ENCODE peak calls at places on chromosomes 5 and 9, in seven cellular contexts. S is prostate gland, F is K562, V is HCT116, B is H1, T is breast epithelium, U is GM12891. Z is an unnamed sample.

GRCh38 chr9:29241320-29241719 is 1668.0 kb upstream of the C9orf72 start:
- DNase-seq in T (no peak), V (no peak), S (no peak), U (no peak), B (no peak), F (no peak), Z (no peak)

GRCh38 chr9:92171822-92172221 is 56.6 kb upstream of the SPTLC1 start:
- DNase-seq in V (no peak), B (no peak), T (no peak), U (no peak), F (no peak), S (no peak), Z (no peak)

GRCh38 chr5:90379652-90380051 is 29.9 kb downstream of the CETN3 start:
- DNase-seq in F (no peak), B (no peak), S (no peak), V (no peak), T (no peak), U (no peak), Z (no peak)

GRCh38 chr5:30414078-30414477 is 779.4 kb upstream of the CDH6 start:
- DNase-seq in S (no peak), B (no peak), T (no peak), V (no peak), F (no peak), U (no peak), Z (no peak)

GRCh38 chr9:125989524-125990180 is 242.5 kb downstream of the PBX3 start:
- DNase-seq in V (no peak), B (no peak), U (no peak), S (no peak), F (no peak), T (no peak), Z (no peak)

GRCh38 chr9:128947423-128948310 is at the start of the genes DOLK and NUP188:
- DNase-seq in T (peak; percentile 93), B (peak; percentile 67), V (peak; percentile 66), F (peak; percentile 99), U (peak; percentile 99), S (peak; percentile 95), Z (peak; percentile 99)

GRCh38 chr5:80192507-80193241 is 63.2 kb downstream of the SERINC5 start:
- DNase-seq in T (no peak), S (no peak), V (no peak), F (no peak), B (no peak), U (no peak), Z (no peak)

GRCh38 chr9:17660158-17660557 is 81.3 kb downstream of the SH3GL2 start:
- DNase-seq in U (no peak), B (no peak), T (no peak), S (no peak), F (no peak), V (no peak), Z (no peak)

GRCh38 chr9:69120380-69121154 is 53.5 kb upstream of the TJP2 start:
- DNase-seq in V (peak; percentile 83), F (no peak), B (peak; percentile 81), T (peak; percentile 90), U (peak; percentile 44), S (peak; percentile 95), Z (peak; percentile 43)

GRCh38 chr9:31535659-31536058 is 848.8 kb upstream of the ACO1 start:
- DNase-seq in V (no peak), U (no peak), S (no peak), F (no peak), T (no peak), B (no peak), Z (no peak)

GRCh38 chr5:145806923-145807322 is 28.2 kb downstream of the PRELID2 start:
- DNase-seq in V (no peak), U (no peak), T (no peak), F (no peak), B (no peak), S (no peak), Z (no peak)

GRCh38 chr5:9698849-9699240 is 68.7 kb upstream of the TAS2R1 start:
- DNase-seq in T (no peak), V (no peak), U (no peak), B (no peak), F (no peak), S (no peak), Z (no peak)

GRCh38 chr5:76874088-76874581 is 24.3 kb downstream of the S100Z start:
- DNase-seq in S (no peak), F (peak; percentile 49), B (no peak), T (no peak), U (no peak), V (no peak), Z (no peak)

GRCh38 chr5:79025054-79025465 is 40.0 kb upstream of the ARSB start:
- DNase-seq in U (no peak), B (peak; percentile 31), T (no peak), V (peak; percentile 33), S (peak; percentile 11), F (peak; percentile 63), Z (no peak)

GRCh38 chr5:141874262-141874964 is 3.8 kb downstream of the PCDH1 start:
- DNase-seq in B (no peak), F (no peak), U (no peak), T (no peak), V (no peak), S (no peak), Z (peak; percentile 2)

GRCh38 chr5:133358271-133358670 is 254.1 kb downstream of the FSTL4 start:
- DNase-seq in S (no peak), V (no peak), F (no peak), T (no peak), U (no peak), B (no peak), Z (no peak)

GRCh38 chr5:103262422-103262871 is 3.9 kb downstream of the MACIR start:
- DNase-seq in V (no peak), B (no peak), T (no peak), F (peak; percentile 40), S (no peak), U (no peak), Z (no peak)

GRCh38 chr9:24245988-24246387 is 299.7 kb downstream of the IZUMO3 start:
- DNase-seq in B (no peak), F (no peak), V (peak; percentile 1), S (no peak), T (no peak), U (no peak), Z (no peak)

GRCh38 chr5:145681686-145682085 is 153.5 kb downstream of the PRELID2 start:
- DNase-seq in B (no peak), V (peak; percentile 75), T (peak; percentile 22), U (peak; percentile 14), F (peak; percentile 73), S (peak; percentile 22), Z (no peak)

GRCh38 chr9:133769511-133770075 is 31.4 kb upstream of the SARDH start:
- DNase-seq in T (no peak), S (no peak), V (no peak), F (no peak), U (no peak), B (no peak), Z (no peak)

GRCh38 chr5:154732212-154732611 is 23.0 kb upstream of the LARP1 start:
- DNase-seq in V (no peak), S (no peak), F (no peak), B (no peak), U (no peak), T (no peak), Z (no peak)

GRCh38 chr9:89622933-89623861 is 18.4 kb downstream of the GADD45G start:
- DNase-seq in U (no peak), T (no peak), S (peak; percentile 70), B (no peak), F (no peak), V (no peak), Z (no peak)

DNA sequence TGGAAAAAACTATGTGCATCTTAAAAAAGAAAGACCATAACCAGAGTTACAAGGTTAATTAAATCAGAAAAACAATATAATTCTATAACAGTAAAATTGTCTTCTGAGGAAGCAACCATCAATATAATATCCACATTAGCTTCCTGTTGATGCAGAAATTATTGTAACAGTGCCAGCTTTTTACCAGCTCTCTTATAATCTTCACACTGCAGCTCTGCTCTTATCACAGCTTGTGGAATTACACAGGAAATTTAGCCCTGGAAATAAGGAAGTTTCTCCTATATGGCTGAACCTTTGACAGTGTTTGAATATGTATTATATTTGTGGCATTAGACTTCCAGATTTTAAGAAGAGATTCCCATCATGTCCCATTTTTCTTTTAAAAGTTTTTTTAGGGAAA is 49.1 kb upstream of the TEK start:
- DNase-seq in S (no peak), F (no peak), B (no peak), U (no peak), T (no peak), V (no peak), Z (no peak)
- TF ChIP-seq POLR2AphosphoS5 in S (no peak), F (no peak), B (no peak), U (no peak), T (no peak), V (no peak), Z (no peak)

DNA sequence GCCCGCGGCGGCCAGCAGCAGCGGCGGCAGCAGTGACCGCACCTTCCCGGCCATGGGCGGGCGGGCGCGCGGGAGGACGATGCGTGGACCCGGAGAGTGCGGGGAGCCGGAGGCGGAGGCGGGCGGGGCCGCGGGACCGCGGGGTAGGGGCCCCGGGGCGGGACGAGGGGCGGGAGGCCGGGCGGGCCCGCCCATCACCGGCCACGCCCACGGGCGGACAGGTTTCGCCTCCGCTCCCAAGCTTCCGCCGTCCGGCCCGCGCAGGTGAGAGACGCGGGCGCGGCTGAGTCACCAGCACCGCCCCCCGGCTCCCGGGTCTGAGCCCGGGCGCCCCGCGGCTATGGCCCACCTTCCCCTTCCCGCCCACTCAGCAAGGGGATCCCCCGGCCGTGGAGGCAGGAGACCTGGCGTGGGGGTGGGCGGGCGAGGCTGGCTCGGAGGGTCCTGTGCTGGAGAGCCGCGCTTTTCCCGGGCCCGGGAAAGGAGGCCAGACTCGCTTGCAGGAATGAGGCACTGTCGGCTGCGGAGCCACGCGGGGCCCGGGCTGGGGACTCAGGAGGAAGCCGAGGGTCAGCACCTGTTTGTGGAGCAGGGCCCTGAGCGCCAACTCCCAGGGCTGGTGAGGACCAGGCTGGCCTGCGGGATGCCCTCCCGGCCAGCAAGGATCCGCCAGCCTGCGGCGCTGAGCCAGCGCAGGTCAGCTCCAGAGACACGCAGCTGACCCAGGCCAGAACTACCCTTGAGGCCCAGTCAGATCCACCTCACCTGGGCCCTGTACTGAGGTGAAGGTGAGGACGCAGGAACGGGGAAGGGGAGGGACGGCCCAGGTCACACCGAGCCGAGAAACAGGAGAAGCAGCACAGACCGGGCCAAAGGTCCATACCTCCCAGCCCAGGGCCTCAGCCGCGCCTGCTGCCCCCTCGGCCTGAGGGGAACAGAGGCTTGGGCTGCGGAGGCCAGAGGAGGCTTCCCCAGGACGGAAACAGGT is at the start of gene ENTPD2:
- DNase-seq in F (peak; percentile 86), T (peak; percentile 67), S (peak; percentile 82), U (no peak), V (no peak), B (no peak), Z (no peak)
- TF ChIP-seq POLR2A in F (no peak), T (no peak), S (peak; percentile 43), U (no peak), V (peak; percentile 26), B (no peak), Z (no peak)

DNA sequence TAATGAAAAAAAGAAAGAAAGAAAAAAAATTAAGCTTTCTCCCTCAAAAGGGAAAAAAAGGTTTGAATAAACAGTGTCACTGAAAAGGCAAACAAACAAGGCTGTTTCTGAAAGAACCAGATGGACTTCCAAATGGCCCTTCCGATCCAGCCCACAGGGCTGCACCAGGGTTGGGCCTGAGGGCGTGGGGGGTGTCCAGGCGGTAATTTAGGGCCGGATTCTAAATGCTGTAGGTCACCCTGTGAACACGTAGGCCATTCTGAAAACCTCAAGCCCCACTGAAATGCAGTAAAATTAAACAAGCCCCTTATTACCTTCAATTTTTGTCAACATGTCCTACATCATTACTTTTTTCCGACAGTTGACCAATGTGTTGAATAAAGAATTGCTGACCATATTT is 132.1 kb downstream of the HSD17B3 start:
- DNase-seq in T (no peak), S (no peak), U (no peak), B (no peak), V (no peak), F (no peak), Z (no peak)
- TF ChIP-seq POLR2AphosphoS5 in T (no peak), S (no peak), U (no peak), B (no peak), V (no peak), F (no peak), Z (no peak)

GRCh38 chr5:56164371-56164770 is 68.8 kb downstream of the ANKRD55 start:
- DNase-seq in T (no peak), S (no peak), F (no peak), V (no peak), B (no peak), U (no peak), Z (no peak)
- TF ChIP-seq POLR2A in T (no peak), S (no peak), F (no peak), V (no peak), B (no peak), U (no peak), Z (no peak)

Z was measured in GM12892.